ENCODE peak calls at places on chromosome 15, in seven cellular contexts. One of them, this sample, is unnamed. For H3K9me3, the result is how much of the 10 kb centered on the place peaks cover.

GRCh38 chr15:99085413-99086326 is 19.2 kb upstream of the SYNM start:
- DNase-seq in naive thymus-derived CD4-positive, alpha-beta T cell: no peak
- DNase-seq in RWPE2: no peak
- DNase-seq in psoas muscle: peak
- DNase-seq in A673: no peak
- DNase-seq in CD8-positive, alpha-beta T cell: peak
- DNase-seq in heart left ventricle: no peak
- DNase-seq in this sample: no peak

GRCh38 chr15:43748376-43748775 is 2.1 kb downstream of the PDIA3 start:
- DNase-seq in A673: peak
- DNase-seq in naive thymus-derived CD4-positive, alpha-beta T cell: peak
- DNase-seq in RWPE2: no peak
- DNase-seq in CD8-positive, alpha-beta T cell: no peak
- DNase-seq in heart left ventricle: no peak
- DNase-seq in psoas muscle: no peak
- DNase-seq in this sample: no peak

GRCh38 chr15:53274630-53275029 is 484.5 kb upstream of the ONECUT1 start:
- DNase-seq in heart left ventricle: no peak
- DNase-seq in psoas muscle: no peak
- DNase-seq in RWPE2: no peak
- DNase-seq in naive thymus-derived CD4-positive, alpha-beta T cell: no peak
- DNase-seq in CD8-positive, alpha-beta T cell: no peak
- DNase-seq in A673: no peak
- DNase-seq in this sample: no peak

GRCh38 chr15:26842391-26842790 is 24.5 kb upstream of the GABRA5 start:
- DNase-seq in naive thymus-derived CD4-positive, alpha-beta T cell: no peak
- DNase-seq in CD8-positive, alpha-beta T cell: no peak
- DNase-seq in A673: no peak
- DNase-seq in heart left ventricle: no peak
- DNase-seq in RWPE2: no peak
- DNase-seq in psoas muscle: no peak
- DNase-seq in this sample: no peak

GRCh38 chr15:78950906-78951840 is 6.3 kb upstream of the CTSH start:
- DNase-seq in psoas muscle: no peak
- DNase-seq in naive thymus-derived CD4-positive, alpha-beta T cell: no peak
- DNase-seq in heart left ventricle: no peak
- DNase-seq in CD8-positive, alpha-beta T cell: no peak
- DNase-seq in A673: no peak
- DNase-seq in RWPE2: no peak
- DNase-seq in this sample: no peak

GRCh38 chr15:64426845-64427465 is 33.4 kb upstream of the ZNF609 start:
- DNase-seq in naive thymus-derived CD4-positive, alpha-beta T cell: no peak
- DNase-seq in heart left ventricle: no peak
- DNase-seq in CD8-positive, alpha-beta T cell: no peak
- DNase-seq in RWPE2: no peak
- DNase-seq in psoas muscle: no peak
- DNase-seq in A673: peak
- DNase-seq in this sample: peak

GRCh38 chr15:91515188-91515754 is 338.2 kb upstream of the SLCO3A1 start:
- DNase-seq in CD8-positive, alpha-beta T cell: no peak
- DNase-seq in psoas muscle: peak
- DNase-seq in heart left ventricle: peak
- DNase-seq in RWPE2: peak
- DNase-seq in naive thymus-derived CD4-positive, alpha-beta T cell: no peak
- DNase-seq in A673: peak
- DNase-seq in this sample: no peak

GRCh38 chr15:37824717-37825382 is 109.6 kb upstream of the TMCO5A start:
- DNase-seq in CD8-positive, alpha-beta T cell: no peak
- DNase-seq in A673: peak
- DNase-seq in heart left ventricle: no peak
- DNase-seq in RWPE2: peak
- DNase-seq in psoas muscle: no peak
- DNase-seq in naive thymus-derived CD4-positive, alpha-beta T cell: no peak
- DNase-seq in this sample: no peak

GRCh38 chr15:88331291-88331690 is 74.8 kb upstream of the NTRK3 start:
- DNase-seq in CD8-positive, alpha-beta T cell: no peak
- DNase-seq in RWPE2: no peak
- DNase-seq in psoas muscle: no peak
- DNase-seq in naive thymus-derived CD4-positive, alpha-beta T cell: no peak
- DNase-seq in A673: peak
- DNase-seq in heart left ventricle: peak
- DNase-seq in this sample: peak

GRCh38 chr15:28960979-28961378 is 75.2 kb downstream of the APBA2 start:
- DNase-seq in naive thymus-derived CD4-positive, alpha-beta T cell: no peak
- DNase-seq in RWPE2: peak
- DNase-seq in heart left ventricle: no peak
- DNase-seq in A673: no peak
- DNase-seq in CD8-positive, alpha-beta T cell: peak
- DNase-seq in psoas muscle: no peak
- DNase-seq in this sample: no peak

GRCh38 chr15:100901702-100902435 is 17.3 kb upstream of the LRRK1 start:
- DNase-seq in A673: no peak
- DNase-seq in psoas muscle: no peak
- DNase-seq in naive thymus-derived CD4-positive, alpha-beta T cell: no peak
- DNase-seq in heart left ventricle: no peak
- DNase-seq in CD8-positive, alpha-beta T cell: no peak
- DNase-seq in RWPE2: peak
- DNase-seq in this sample: no peak

GRCh38 chr15:100169615-100170279 is 172.0 kb downstream of the ADAMTS17 start:
- DNase-seq in CD8-positive, alpha-beta T cell: peak
- DNase-seq in A673: no peak
- DNase-seq in naive thymus-derived CD4-positive, alpha-beta T cell: no peak
- DNase-seq in heart left ventricle: no peak
- DNase-seq in RWPE2: peak
- DNase-seq in psoas muscle: no peak
- DNase-seq in this sample: no peak

GRCh38 chr15:63250312-63250965 is 27.0 kb upstream of the APH1B start:
- DNase-seq in psoas muscle: no peak
- DNase-seq in RWPE2: peak
- DNase-seq in CD8-positive, alpha-beta T cell: no peak
- DNase-seq in A673: no peak
- DNase-seq in naive thymus-derived CD4-positive, alpha-beta T cell: no peak
- DNase-seq in heart left ventricle: no peak
- DNase-seq in this sample: no peak

GRCh38 chr15:98035577-98036010 is 75.1 kb downstream of the ARRDC4 start:
- DNase-seq in heart left ventricle: no peak
- DNase-seq in CD8-positive, alpha-beta T cell: no peak
- DNase-seq in naive thymus-derived CD4-positive, alpha-beta T cell: no peak
- DNase-seq in psoas muscle: no peak
- DNase-seq in A673: no peak
- DNase-seq in RWPE2: no peak
- DNase-seq in this sample: no peak

GRCh38 chr15:64865998-64866520 is 24.3 kb downstream of the PLEKHO2 start:
- DNase-seq in naive thymus-derived CD4-positive, alpha-beta T cell: no peak
- DNase-seq in heart left ventricle: no peak
- DNase-seq in RWPE2: no peak
- DNase-seq in psoas muscle: no peak
- DNase-seq in A673: peak
- DNase-seq in CD8-positive, alpha-beta T cell: no peak
- DNase-seq in this sample: peak

GRCh38 chr15:65130941-65131340 is 2.7 kb downstream of the PDCD7 start:
- DNase-seq in naive thymus-derived CD4-positive, alpha-beta T cell: no peak
- DNase-seq in CD8-positive, alpha-beta T cell: no peak
- DNase-seq in heart left ventricle: no peak
- DNase-seq in RWPE2: no peak
- DNase-seq in psoas muscle: no peak
- DNase-seq in A673: no peak
- DNase-seq in this sample: peak

GRCh38 chr15:34664418-34664817 is 81.0 kb upstream of the GOLGA8B start:
- DNase-seq in heart left ventricle: no peak
- DNase-seq in psoas muscle: no peak
- DNase-seq in CD8-positive, alpha-beta T cell: no peak
- DNase-seq in naive thymus-derived CD4-positive, alpha-beta T cell: no peak
- DNase-seq in RWPE2: no peak
- DNase-seq in A673: no peak
- DNase-seq in this sample: no peak

GRCh38 chr15:58611731-58612676 is 137.5 kb downstream of the ADAM10 start:
- DNase-seq in psoas muscle: no peak
- DNase-seq in RWPE2: no peak
- DNase-seq in CD8-positive, alpha-beta T cell: no peak
- DNase-seq in heart left ventricle: no peak
- DNase-seq in naive thymus-derived CD4-positive, alpha-beta T cell: no peak
- DNase-seq in A673: no peak
- DNase-seq in this sample: no peak

GRCh38 chr15:66498501-66499386 is 1.2 kb upstream of the SNAPC5 start:
- DNase-seq in A673: peak
- DNase-seq in RWPE2: peak
- DNase-seq in heart left ventricle: no peak
- DNase-seq in psoas muscle: no peak
- DNase-seq in CD8-positive, alpha-beta T cell: no peak
- DNase-seq in naive thymus-derived CD4-positive, alpha-beta T cell: peak
- DNase-seq in this sample: peak

GRCh38 chr15:39503526-39503925 is 77.4 kb upstream of the THBS1 start:
- DNase-seq in heart left ventricle: no peak
- DNase-seq in naive thymus-derived CD4-positive, alpha-beta T cell: no peak
- DNase-seq in RWPE2: no peak
- DNase-seq in A673: no peak
- DNase-seq in psoas muscle: no peak
- DNase-seq in CD8-positive, alpha-beta T cell: no peak
- DNase-seq in this sample: no peak

GRCh38 chr15:66941231-66941711 is 124.1 kb upstream of the SMAD3 start:
- DNase-seq in A673: no peak
- DNase-seq in CD8-positive, alpha-beta T cell: no peak
- DNase-seq in naive thymus-derived CD4-positive, alpha-beta T cell: no peak
- DNase-seq in psoas muscle: no peak
- DNase-seq in RWPE2: peak
- DNase-seq in heart left ventricle: no peak
- DNase-seq in this sample: no peak

GRCh38 chr15:78314181-78314581 is 14.8 kb upstream of the SKIC8 start:
- DNase-seq in naive thymus-derived CD4-positive, alpha-beta T cell: no peak
- DNase-seq in psoas muscle: no peak
- DNase-seq in RWPE2: peak
- DNase-seq in CD8-positive, alpha-beta T cell: no peak
- DNase-seq in A673: no peak
- DNase-seq in heart left ventricle: no peak
- DNase-seq in this sample: no peak

GRCh38 chr15:45454825-45455224 is 67.7 kb downstream of the SLC30A4 start:
- DNase-seq in heart left ventricle: peak
- DNase-seq in RWPE2: peak
- DNase-seq in CD8-positive, alpha-beta T cell: peak
- DNase-seq in psoas muscle: peak
- DNase-seq in naive thymus-derived CD4-positive, alpha-beta T cell: peak
- DNase-seq in A673: peak
- DNase-seq in this sample: no peak

GRCh38 chr15:92903956-92904831 is 4.1 kb downstream of the CHD2 start:
- DNase-seq in A673: peak
- DNase-seq in RWPE2: peak
- DNase-seq in CD8-positive, alpha-beta T cell: peak
- DNase-seq in naive thymus-derived CD4-positive, alpha-beta T cell: peak
- DNase-seq in psoas muscle: peak
- DNase-seq in heart left ventricle: peak
- DNase-seq in this sample: peak

GRCh38 chr15:66765478-66766281 is 63.6 kb downstream of the SMAD6 start:
- DNase-seq in CD8-positive, alpha-beta T cell: no peak
- DNase-seq in A673: peak
- DNase-seq in RWPE2: no peak
- DNase-seq in naive thymus-derived CD4-positive, alpha-beta T cell: no peak
- DNase-seq in heart left ventricle: no peak
- DNase-seq in psoas muscle: peak
- DNase-seq in this sample: no peak

GRCh38 chr15:51094606-51095569 is at the start of gene TNFAIP8L3:
- DNase-seq in naive thymus-derived CD4-positive, alpha-beta T cell: no peak
- DNase-seq in CD8-positive, alpha-beta T cell: no peak
- DNase-seq in RWPE2: no peak
- DNase-seq in heart left ventricle: peak
- DNase-seq in A673: peak
- DNase-seq in psoas muscle: peak
- DNase-seq in this sample: peak

DNA sequence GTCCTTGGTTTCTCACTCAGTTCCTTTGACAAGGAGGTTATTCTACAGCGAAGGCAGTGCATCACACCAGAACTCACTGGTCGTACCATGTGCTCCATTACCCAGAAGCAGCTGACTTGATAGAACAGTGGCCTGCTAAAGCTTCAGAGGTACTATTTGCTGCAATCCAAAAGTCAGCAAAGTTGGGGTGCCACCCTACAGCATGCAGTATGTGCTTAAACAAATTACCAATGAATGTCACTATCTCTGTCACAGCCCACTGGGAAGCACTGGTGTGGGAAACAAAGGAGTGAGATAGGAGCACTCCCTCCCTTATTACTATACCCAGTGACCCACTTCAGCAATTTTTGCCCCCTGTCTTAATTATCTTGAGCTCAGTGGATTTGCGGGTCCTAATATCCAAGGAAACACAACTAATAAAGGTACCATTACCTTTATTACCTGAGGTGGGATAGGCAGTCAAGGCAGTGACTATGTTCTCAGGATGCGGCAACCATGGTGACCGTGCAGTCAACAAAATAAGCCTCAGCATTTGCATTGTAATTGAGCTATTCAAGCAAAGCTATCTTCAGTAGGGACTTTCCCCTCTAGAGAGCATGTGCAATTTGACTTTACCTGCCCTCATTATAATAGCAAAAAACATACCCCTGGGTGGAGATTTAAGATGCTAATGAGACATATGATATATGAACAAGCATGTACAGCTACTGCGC is 199.4 kb downstream of the OCA2 start:
- DNase-seq in RWPE2: no peak
- DNase-seq in heart left ventricle: no peak
- DNase-seq in psoas muscle: no peak
- DNase-seq in A673: no peak
- DNase-seq in CD8-positive, alpha-beta T cell: no peak
- DNase-seq in naive thymus-derived CD4-positive, alpha-beta T cell: no peak
- DNase-seq in this sample: no peak
- H3K9me3 ChIP-seq in RWPE2: under half
- H3K9me3 ChIP-seq in heart left ventricle: under half
- H3K9me3 ChIP-seq in psoas muscle: under half
- H3K9me3 ChIP-seq in A673: under half
- H3K9me3 ChIP-seq in CD8-positive, alpha-beta T cell: under half
- H3K9me3 ChIP-seq in naive thymus-derived CD4-positive, alpha-beta T cell: under half
- H3K9me3 ChIP-seq in this sample: under half

GRCh38 chr15:25184356-25185155 is 229.8 kb downstream of the SNRPN start:
- DNase-seq in A673: no peak
- DNase-seq in CD8-positive, alpha-beta T cell: no peak
- DNase-seq in RWPE2: peak
- DNase-seq in heart left ventricle: peak
- DNase-seq in psoas muscle: peak
- DNase-seq in naive thymus-derived CD4-positive, alpha-beta T cell: no peak
- DNase-seq in this sample: no peak
- H3K9me3 ChIP-seq in A673: under half
- H3K9me3 ChIP-seq in CD8-positive, alpha-beta T cell: under half
- H3K9me3 ChIP-seq in RWPE2: half or more
- H3K9me3 ChIP-seq in heart left ventricle: under half
- H3K9me3 ChIP-seq in psoas muscle: under half
- H3K9me3 ChIP-seq in naive thymus-derived CD4-positive, alpha-beta T cell: under half
- H3K9me3 ChIP-seq in this sample: under half

GRCh38 chr15:89822951-89823701 is 8.5 kb upstream of the ANPEP start:
- DNase-seq in CD8-positive, alpha-beta T cell: no peak
- DNase-seq in heart left ventricle: no peak
- DNase-seq in A673: no peak
- DNase-seq in RWPE2: no peak
- DNase-seq in naive thymus-derived CD4-positive, alpha-beta T cell: no peak
- DNase-seq in psoas muscle: no peak
- DNase-seq in this sample: no peak
- H3K9me3 ChIP-seq in CD8-positive, alpha-beta T cell: under half
- H3K9me3 ChIP-seq in heart left ventricle: under half
- H3K9me3 ChIP-seq in A673: under half
- H3K9me3 ChIP-seq in RWPE2: under half
- H3K9me3 ChIP-seq in naive thymus-derived CD4-positive, alpha-beta T cell: under half
- H3K9me3 ChIP-seq in psoas muscle: under half
- H3K9me3 ChIP-seq in this sample: under half

GRCh38 chr15:75142499-75142898 is 59.2 kb upstream of the C15orf39 start:
- DNase-seq in naive thymus-derived CD4-positive, alpha-beta T cell: no peak
- DNase-seq in heart left ventricle: no peak
- DNase-seq in RWPE2: no peak
- DNase-seq in A673: no peak
- DNase-seq in psoas muscle: no peak
- DNase-seq in CD8-positive, alpha-beta T cell: no peak
- DNase-seq in this sample: no peak
- H3K9me3 ChIP-seq in naive thymus-derived CD4-positive, alpha-beta T cell: under half
- H3K9me3 ChIP-seq in heart left ventricle: under half
- H3K9me3 ChIP-seq in RWPE2: under half
- H3K9me3 ChIP-seq in A673: under half
- H3K9me3 ChIP-seq in psoas muscle: under half
- H3K9me3 ChIP-seq in CD8-positive, alpha-beta T cell: under half
- H3K9me3 ChIP-seq in this sample: under half

This sample was measured in neural progenitor cell.